ENCODE peak calls at places on chromosome 19, in five cellular contexts. R is osteoblast, H is aorta, E is HepG2, J is testis. P is an unnamed sample. For H3K4me1, the result is how much of the 10 kb centered on the place peaks cover.

GRCh38 chr19:44796701-44797115 is 12.2 kb upstream of the BCAM start:
- DNase-seq in R (peak), H (no peak), E (peak), J (no peak), P (no peak)

GRCh38 chr19:44741841-44742352 is 6.6 kb upstream of the BCL3 start:
- DNase-seq in R (peak), H (peak), E (peak), J (peak), P (peak)

GRCh38 chr19:825897-826640 is 1.6 kb upstream of the AZU1 start:
- DNase-seq in R (no peak), H (no peak), E (no peak), J (no peak), P (no peak)

GRCh38 chr19:54470991-54471782 is 1.9 kb downstream of the CDC42EP5 start:
- DNase-seq in R (peak), H (peak), E (no peak), J (no peak), P (no peak)

GRCh38 chr19:15666883-15667282 is 6.0 kb upstream of the CYP4F12 start:
- DNase-seq in R (no peak), H (no peak), E (no peak), J (no peak), P (no peak)

GRCh38 chr19:4375620-4376228 is 24.6 kb downstream of the SH3GL1 start:
- DNase-seq in R (peak), H (peak), E (peak), J (no peak), P (peak)

GRCh38 chr19:35300340-35300649 is 8.3 kb downstream of the MAG start:
- DNase-seq in R (peak), H (no peak), E (no peak), J (no peak), P (no peak)

GRCh38 chr19:3644351-3645066 is 17.9 kb upstream of the CACTIN start:
- DNase-seq in R (no peak), H (no peak), E (no peak), J (no peak), P (peak)

GRCh38 chr19:43148233-43148632 is 38.1 kb downstream of the PSG5 start:
- DNase-seq in R (peak), H (no peak), E (no peak), J (no peak), P (no peak)

GRCh38 chr19:6424190-6424938 is at the start of gene KHSRP:
- DNase-seq in R (peak), H (peak), E (no peak), J (no peak), P (peak)

GRCh38 chr19:19900574-19901444 is at the start of gene ZNF93:
- DNase-seq in R (peak), H (peak), E (peak), J (peak), P (peak)

GRCh38 chr19:54282706-54283105 is 1.8 kb upstream of the LILRB2 start:
- DNase-seq in R (peak), H (no peak), E (no peak), J (no peak), P (no peak)

GRCh38 chr19:51476164-51476563 is 2.2 kb upstream of the CEACAM18 start:
- DNase-seq in R (no peak), H (no peak), E (no peak), J (no peak), P (no peak)

GRCh38 chr19:3665681-3666544 is 34.4 kb downstream of the PIP5K1C start:
- DNase-seq in R (peak), H (peak), E (peak), J (peak), P (peak)

GRCh38 chr19:41205995-41206394 is 13.0 kb downstream of the CYP2S1 start:
- DNase-seq in R (no peak), H (no peak), E (no peak), J (no peak), P (no peak)

GRCh38 chr19:7911509-7912143 is 3.0 kb upstream of the TGFBR3L start:
- DNase-seq in R (peak), H (no peak), E (no peak), J (no peak), P (no peak)

GRCh38 chr19:39474139-39474620 is 6.5 kb upstream of the TIMM50 start:
- DNase-seq in R (peak), H (peak), E (peak), J (peak), P (peak)

GRCh38 chr19:35608250-35608649 is 4.3 kb upstream of the HAUS5 start:
- DNase-seq in R (no peak), H (no peak), E (no peak), J (no peak), P (no peak)

GRCh38 chr19:5843295-5843927 is 3.9 kb upstream of the FUT6 start:
- DNase-seq in R (peak), H (no peak), E (no peak), J (no peak), P (no peak)

DNA sequence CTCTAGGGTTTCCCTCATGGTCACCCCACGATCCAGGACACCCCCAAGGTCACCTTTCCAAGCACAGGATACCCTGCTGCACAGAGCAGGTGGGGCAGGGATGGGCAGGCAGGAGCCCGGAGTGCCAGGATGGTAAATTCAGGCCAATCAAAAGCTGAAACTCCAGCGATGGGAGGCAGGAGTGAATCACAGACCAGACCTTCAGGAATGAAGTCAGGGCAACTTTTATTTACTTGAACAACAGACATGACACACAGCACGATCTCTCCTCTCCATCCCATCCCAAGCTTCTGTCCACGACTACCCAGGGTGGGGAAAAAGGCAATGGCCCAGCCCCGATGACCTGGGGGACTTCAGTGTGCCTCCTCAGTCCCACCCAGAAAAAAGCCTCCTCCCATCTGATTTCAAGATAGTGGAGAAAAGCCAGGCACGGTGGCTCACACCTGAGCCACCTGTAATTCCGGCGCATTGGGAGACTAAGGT is 39.1 kb downstream of the ZSWIM4 start:
- DNase-seq in R (peak), H (peak), E (no peak), J (no peak), P (no peak)
- H3K4me1 ChIP-seq in R (under half), H (under half), E (under half), J (under half), P (under half)

GRCh38 chr19:50334741-50335421 is 5.7 kb upstream of the KCNC3 start:
- DNase-seq in R (peak), H (no peak), E (no peak), J (no peak), P (no peak)
- H3K4me1 ChIP-seq in R (under half), H (under half), E (under half), J (under half), P (under half)

DNA sequence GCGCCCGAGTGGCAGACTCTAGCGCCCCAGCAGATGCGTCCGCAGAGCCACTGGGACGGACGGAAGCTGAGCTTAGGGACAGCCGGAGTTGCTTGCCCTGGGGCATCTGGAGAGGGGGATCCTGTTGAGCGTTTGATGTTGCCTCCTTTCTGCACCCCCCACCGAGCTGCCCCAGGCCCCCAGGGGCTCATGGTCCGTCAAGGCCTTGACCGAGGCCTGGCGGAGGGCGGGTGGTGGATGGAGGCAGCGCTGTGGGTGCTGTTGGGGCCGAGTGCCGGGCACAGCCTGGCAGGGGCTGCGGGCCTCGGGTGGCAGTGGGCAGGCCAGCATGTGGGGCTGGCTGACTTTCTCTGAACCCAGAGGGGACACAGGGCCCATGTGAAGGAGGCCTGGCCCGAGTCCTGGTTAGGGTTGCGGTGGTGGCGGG is 2.7 kb downstream of the CSNK1G2 start:
- DNase-seq in R (no peak), H (no peak), E (no peak), J (no peak), P (no peak)
- H3K4me1 ChIP-seq in R (under half), H (under half), E (under half), J (under half), P (under half)

DNA sequence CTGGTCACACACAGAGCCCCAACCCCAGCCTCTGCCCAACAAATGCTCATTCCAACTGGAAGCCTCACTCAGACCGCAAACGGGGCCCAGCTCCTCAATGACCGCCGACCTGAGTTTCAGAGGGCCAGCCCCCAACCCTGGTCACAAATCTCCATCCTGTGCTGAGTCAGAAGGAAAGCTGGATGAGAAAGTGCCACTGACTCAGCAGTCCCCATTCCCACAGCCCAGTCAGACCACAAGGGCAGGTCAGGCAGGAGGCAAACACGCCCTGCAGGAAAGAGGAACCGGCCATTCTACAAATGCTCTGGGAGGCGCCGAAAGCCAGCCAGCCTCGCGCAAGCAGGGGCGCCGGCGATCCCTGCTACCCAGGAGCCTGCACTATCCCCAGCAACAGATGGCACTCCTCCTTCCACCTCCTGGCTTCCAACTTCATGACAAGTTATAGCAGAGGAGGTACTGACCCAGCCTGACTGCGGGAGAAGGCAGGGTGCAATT is 14.1 kb upstream of the PRKD2 start:
- DNase-seq in R (peak), H (no peak), E (no peak), J (no peak), P (peak)
- H3K4me1 ChIP-seq in R (under half), H (under half), E (under half), J (under half), P (under half)

DNA sequence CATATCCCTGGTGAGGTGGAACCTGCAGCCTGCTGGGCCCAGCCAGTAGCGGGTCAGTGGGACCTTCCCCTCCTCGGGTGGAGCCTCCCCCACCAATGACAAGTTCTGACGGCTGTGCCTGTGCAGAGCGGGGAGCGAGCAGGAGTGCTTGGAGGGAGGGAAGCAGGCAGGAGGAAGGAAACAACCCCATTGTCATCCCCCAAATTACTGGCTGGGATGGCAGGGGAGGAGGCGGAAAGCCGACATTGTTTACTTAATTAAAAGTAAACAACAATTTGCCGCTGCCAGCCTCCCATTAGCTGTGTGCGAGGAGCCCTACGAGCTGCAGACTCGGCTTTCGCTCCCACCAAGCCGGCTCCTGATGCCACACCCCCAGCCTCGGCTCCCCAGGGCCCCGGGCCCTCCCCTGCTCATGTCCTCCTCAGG is 45.5 kb downstream of the LYL1 start:
- DNase-seq in R (no peak), H (no peak), E (peak), J (no peak), P (no peak)
- H3K4me1 ChIP-seq in R (half or more), H (under half), E (half or more), J (half or more), P (half or more)

GRCh38 chr19:13004273-13004672 is 9.0 kb downstream of the NFIX start:
- DNase-seq in R (peak), H (no peak), E (no peak), J (no peak), P (no peak)

GRCh38 chr19:13005861-13006370 is 10.6 kb downstream of the NFIX start:
- DNase-seq in R (no peak), H (no peak), E (no peak), J (no peak), P (no peak)

GRCh38 chr19:13007292-13008045 is 12.2 kb downstream of the NFIX start:
- DNase-seq in R (no peak), H (peak), E (no peak), J (peak), P (no peak)

GRCh38 chr19:13005253-13005652 is 10.0 kb downstream of the NFIX start:
- DNase-seq in R (peak), H (no peak), E (no peak), J (no peak), P (no peak)

GRCh38 chr19:13006431-13007281 is 11.4 kb downstream of the NFIX start:
- DNase-seq in R (no peak), H (no peak), E (no peak), J (no peak), P (no peak)
- H3K4me1 ChIP-seq in R (under half), H (under half), E (under half), J (half or more), P (under half)

GRCh38 chr19:49553451-49554271 is 25.9 kb downstream of the RCN3 start:
- DNase-seq in R (peak), H (no peak), E (peak), J (no peak), P (no peak)

GRCh38 chr19:49546825-49547565 is 19.2 kb downstream of the RCN3 start:
- DNase-seq in R (peak), H (no peak), E (peak), J (peak), P (peak)

GRCh38 chr19:49552749-49553148 is 24.9 kb downstream of the RCN3 start:
- DNase-seq in R (peak), H (no peak), E (no peak), J (no peak), P (no peak)

GRCh38 chr19:49551531-49551930 is 23.7 kb downstream of the RCN3 start:
- DNase-seq in R (no peak), H (no peak), E (no peak), J (no peak), P (no peak)

GRCh38 chr19:49549045-49549444 is 21.2 kb downstream of the RCN3 start:
- DNase-seq in R (peak), H (no peak), E (no peak), J (no peak), P (no peak)
- H3K4me1 ChIP-seq in R (under half), H (under half), E (under half), J (under half), P (under half)

P was measured in BE2C.